ENCODE peak calls at places on chromosomes 13 and 19, in four cellular contexts. M is heart right ventricle, E is AG04450, R is RWPE1. C is an unnamed sample.

GRCh38 chr19:7304200-7304599 is 10.0 kb upstream of the INSR start:
- DNase-seq in M (no peak), E (no peak), R (no peak), C (no peak)

GRCh38 chr13:34942732-34943674 is 933 bp downstream of the NBEA start:
- DNase-seq in M (peak), R (no peak), E (no peak), C (no peak)

GRCh38 chr13:41117859-41118258 is 14.7 kb downstream of the KBTBD6 start:
- DNase-seq in M (no peak), R (peak), E (no peak), C (no peak)

GRCh38 chr13:100668408-100668807 is 6.2 kb downstream of the TMTC4 start:
- DNase-seq in R (no peak), M (no peak), E (no peak), C (no peak)

GRCh38 chr13:101544979-101545378 is 92.5 kb downstream of the ITGBL1 start:
- DNase-seq in M (no peak), E (no peak), R (no peak), C (no peak)

GRCh38 chr13:51793570-51794273 is 10.2 kb downstream of the DHRS12 start:
- DNase-seq in R (peak), M (no peak), E (peak), C (no peak)

GRCh38 chr19:6590458-6591319 is at the start of gene CD70:
- DNase-seq in M (no peak), E (no peak), R (peak), C (no peak)

GRCh38 chr13:67369895-67370660 is 139.9 kb upstream of the PCDH9 start:
- DNase-seq in M (no peak), E (peak), R (peak), C (no peak)

GRCh38 chr13:55013051-55013450 is 1984.4 kb downstream of the OLFM4 start:
- DNase-seq in E (no peak), R (no peak), M (no peak), C (no peak)

GRCh38 chr19:3483226-3483628 is at the start of gene SMIM44:
- DNase-seq in M (no peak), R (no peak), E (no peak), C (no peak)

GRCh38 chr19:6276447-6276846 is 3.3 kb downstream of the MLLT1 start:
- DNase-seq in R (no peak), M (no peak), E (no peak), C (no peak)

GRCh38 chr13:80975903-80976302 is 635.0 kb upstream of the SPRY2 start:
- DNase-seq in M (no peak), R (no peak), E (no peak), C (no peak)

GRCh38 chr19:4186087-4186993 is 3.9 kb downstream of the ANKRD24 start:
- DNase-seq in M (peak), E (peak), R (peak), C (peak)

GRCh38 chr19:29724741-29725140 is 9.7 kb upstream of the C19orf12 start:
- DNase-seq in M (no peak), R (no peak), E (no peak), C (no peak)

GRCh38 chr19:36111200-36111539 is 227 bp downstream of the OVOL3 start:
- DNase-seq in M (no peak), E (no peak), R (no peak), C (no peak)

GRCh38 chr13:33188093-33188882 is 97.3 kb downstream of the STARD13 start:
- DNase-seq in M (no peak), E (no peak), R (no peak), C (no peak)
- H3K27ac ChIP-seq in M (peak), E (peak), R (no peak), C (no peak)

DNA sequence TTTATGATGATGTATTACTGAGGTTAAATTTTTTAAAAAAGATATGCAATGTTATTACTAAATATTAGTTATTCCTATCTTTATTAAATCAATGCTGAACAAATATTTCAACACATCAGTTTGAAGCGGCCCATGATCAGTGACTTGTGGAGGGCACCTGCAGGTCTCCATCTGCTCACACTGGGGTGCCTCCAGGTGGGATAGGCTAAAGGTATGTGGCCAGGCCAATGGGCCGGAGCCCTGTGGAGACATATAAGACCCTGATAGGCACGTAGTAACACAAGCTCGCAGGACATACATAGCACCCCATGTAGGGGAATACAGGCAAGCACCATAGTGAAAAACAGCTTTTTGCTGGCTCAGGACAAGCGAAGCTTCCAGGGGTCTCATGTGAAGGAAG is 469.8 kb downstream of the ZNF536 start:
- DNase-seq in E (no peak), R (no peak), M (no peak), C (no peak)
- H3K27ac ChIP-seq in E (no peak), R (no peak), M (no peak), C (no peak)

GRCh38 chr13:77860621-77861020 is 58.0 kb downstream of the EDNRB start:
- DNase-seq in E (peak), R (no peak), M (no peak), C (no peak)
- H3K27ac ChIP-seq in E (no peak), R (no peak), M (peak), C (no peak)

GRCh38 chr19:32195706-32196610 is 149.5 kb upstream of the ZNF507 start:
- DNase-seq in R (no peak), E (no peak), M (no peak), C (no peak)
- H3K27ac ChIP-seq in R (no peak), E (no peak), M (no peak), C (no peak)

DNA sequence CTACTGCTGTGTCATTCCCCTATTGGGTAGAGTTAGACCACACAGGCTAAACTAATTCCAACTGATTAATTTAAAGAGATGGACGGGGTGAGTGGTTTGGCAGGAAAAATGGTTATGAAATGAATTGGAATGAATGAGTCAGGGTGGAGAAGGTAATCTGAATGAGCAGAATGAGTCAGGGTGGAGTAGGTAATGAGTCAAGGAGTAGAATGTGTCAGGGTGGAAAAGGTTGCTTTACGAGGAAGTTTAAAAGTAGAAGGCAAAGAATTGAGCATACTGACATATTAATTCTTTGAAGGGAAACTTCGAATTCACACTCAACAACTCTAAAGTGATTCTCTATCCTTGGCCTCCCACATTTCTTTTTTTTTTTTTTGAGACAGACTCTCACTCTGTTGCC is 12.7 kb upstream of the ZNF121 start:
- DNase-seq in M (no peak), R (peak), E (no peak), C (no peak)
- H3K27ac ChIP-seq in M (no peak), R (peak), E (no peak), C (no peak)

DNA sequence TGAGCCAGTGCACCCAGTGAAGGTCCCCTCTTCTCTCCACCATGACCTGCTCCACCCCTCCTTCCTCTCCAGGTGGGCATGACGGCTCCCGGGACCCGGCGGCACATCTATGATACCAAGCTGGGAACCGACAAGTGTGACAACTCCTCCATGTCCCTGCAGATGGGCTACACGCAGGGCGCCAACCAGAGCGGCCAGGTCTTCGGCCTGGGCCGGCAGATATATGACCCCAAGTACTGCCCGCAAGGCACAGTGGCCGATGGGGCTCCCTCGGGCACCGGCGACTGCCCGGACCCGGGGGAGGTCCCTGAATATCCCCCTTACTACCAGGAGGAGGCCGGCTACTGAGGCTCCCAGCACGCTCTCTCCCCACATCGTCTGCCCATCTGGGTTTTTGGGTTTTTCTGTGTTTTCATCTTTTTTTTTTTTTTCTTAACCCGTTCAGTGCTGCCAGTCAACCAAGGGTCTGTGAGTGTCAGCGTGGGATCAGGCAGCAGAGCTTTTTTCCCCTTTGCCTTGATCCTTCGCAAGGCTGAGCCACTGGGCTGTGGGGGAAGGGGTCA is 2.3 kb upstream of the ABCA7 start:
- DNase-seq in E (no peak), M (no peak), R (no peak), C (peak)
- H3K27ac ChIP-seq in E (peak), M (peak), R (peak), C (no peak)

DNA sequence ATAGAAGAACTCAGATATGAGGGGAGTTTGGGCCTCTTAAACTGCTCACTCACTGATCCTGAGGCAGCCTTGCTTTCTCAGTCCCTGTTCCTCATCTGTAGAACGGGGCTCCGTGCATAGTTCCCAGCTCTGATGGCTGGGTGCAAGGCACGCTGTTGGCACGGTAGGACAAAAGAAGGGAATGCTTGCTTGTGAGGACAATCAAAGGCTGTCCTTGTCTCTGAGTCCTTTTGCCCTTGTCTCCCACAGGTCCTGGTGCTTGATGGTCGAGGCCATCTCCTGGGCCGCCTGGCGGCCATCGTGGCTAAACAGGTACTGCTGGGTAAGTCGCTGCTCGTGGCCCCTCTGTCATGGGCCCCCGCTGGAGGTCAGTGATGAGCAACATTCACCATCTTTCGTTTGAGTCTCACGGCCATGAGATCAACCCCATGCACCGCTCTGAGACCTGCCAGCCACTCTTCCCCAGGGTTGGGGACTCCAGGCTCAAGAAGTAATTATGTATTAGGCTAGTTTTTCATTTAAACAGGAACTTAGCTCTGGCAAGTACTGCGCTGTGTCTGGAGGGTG is 2.3 kb downstream of the RPL13A start:
- DNase-seq in M (no peak), E (no peak), R (no peak), C (no peak)
- H3K27ac ChIP-seq in M (peak), E (peak), R (peak), C (no peak)

DNA sequence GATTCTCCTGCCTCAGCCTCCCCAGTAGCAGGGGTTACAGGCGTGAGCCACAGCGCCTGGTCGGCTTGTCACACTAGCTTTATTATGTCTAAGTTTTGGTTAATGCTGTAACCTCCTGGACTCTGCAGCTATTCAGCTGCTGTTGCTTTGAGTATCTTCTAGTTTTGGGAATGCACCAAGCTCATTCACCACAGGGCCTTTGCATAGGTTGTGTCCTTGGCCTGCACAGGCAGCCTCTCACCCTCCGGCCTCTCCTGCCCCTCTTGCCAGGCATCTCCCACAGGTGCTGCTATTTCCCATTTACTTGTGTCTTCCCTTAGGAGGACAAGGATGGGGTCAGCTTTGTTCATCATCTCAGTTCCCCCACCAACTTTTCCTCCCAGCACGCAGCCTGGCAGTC is 2.4 kb upstream of the CCDC9 start:
- DNase-seq in M (no peak), R (no peak), E (no peak), C (no peak)
- H3K27ac ChIP-seq in M (no peak), R (peak), E (peak), C (no peak)

GRCh38 chr19:38337360-38337653 is 1.7 kb downstream of the CATSPERG start:
- DNase-seq in R (no peak), E (no peak), M (no peak), C (no peak)
- H3K27ac ChIP-seq in R (peak), E (no peak), M (peak), C (no peak)

DNA sequence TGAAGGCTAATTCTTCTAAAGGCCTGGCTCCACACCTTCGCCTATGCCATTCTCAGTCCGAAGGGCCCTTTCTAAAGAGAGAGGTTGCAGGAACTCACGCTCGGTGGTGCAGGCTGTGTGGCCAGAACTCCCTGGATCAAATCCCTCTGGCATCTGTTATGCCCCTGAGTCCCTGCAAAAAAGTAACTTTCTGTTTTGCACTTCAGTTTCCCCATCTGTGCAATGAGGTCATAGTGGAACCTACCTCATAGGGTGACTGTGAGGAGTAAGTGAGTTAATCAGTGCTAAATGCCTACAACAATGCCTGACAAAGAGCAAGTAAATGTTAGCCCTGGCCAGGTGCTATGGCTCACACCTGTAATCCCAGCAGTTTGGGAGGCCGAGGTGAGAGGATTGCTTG is 7.3 kb downstream of the IGSF23 start:
- DNase-seq in M (no peak), R (no peak), E (no peak), C (no peak)
- H3K27ac ChIP-seq in M (no peak), R (no peak), E (no peak), C (peak)

C was measured in right lobe of liver.